ENCODE peak calls at places on chromosomes 3 and 15, in nine cellular contexts. F is kidney, R is WERI-Rb-1, G is uterus, N is colonic mucosa, H is heart left ventricle, B is endothelial cell of umbilical vein, P is tibial nerve, Q is RWPE2. E is an unnamed sample.

GRCh38 chr15:48972750-48973503 is 9.2 kb upstream of the SHC4 start:
- DNase-seq in B (no peak), H (no peak), G (no peak), N (no peak), R (no peak), F (no peak), P (no peak), Q (no peak), E (no peak)

GRCh38 chr3:17333446-17333845 is 409.0 kb downstream of the TBC1D5 start:
- DNase-seq in H (no peak), N (no peak), G (no peak), R (no peak), B (peak), P (no peak), F (no peak), Q (no peak), E (no peak)

GRCh38 chr3:39361252-39361927 is 21.8 kb upstream of the SLC25A38 start:
- DNase-seq in F (no peak), P (no peak), G (no peak), Q (no peak), R (no peak), H (no peak), B (no peak), N (no peak), E (no peak)

GRCh38 chr3:177453087-177453844 is 256.0 kb upstream of the TBL1XR1 start:
- DNase-seq in R (no peak), F (no peak), P (no peak), N (no peak), Q (no peak), H (no peak), B (no peak), G (no peak), E (no peak)

GRCh38 chr3:174125267-174125844 is 727.8 kb downstream of the NLGN1 start:
- DNase-seq in R (peak), G (no peak), B (peak), Q (no peak), N (no peak), F (no peak), P (no peak), H (no peak), E (no peak)

GRCh38 chr15:71231678-71232224 is 116.5 kb downstream of the THSD4 start:
- DNase-seq in F (no peak), B (no peak), R (no peak), G (peak), N (no peak), Q (no peak), H (no peak), P (no peak), E (no peak)

GRCh38 chr15:78979456-78980320 is 34.8 kb upstream of the CTSH start:
- DNase-seq in Q (no peak), P (no peak), G (peak), R (peak), F (no peak), H (no peak), B (peak), N (peak), E (peak)

GRCh38 chr3:118559286-118559685 is 475.4 kb downstream of the IGSF11 start:
- DNase-seq in P (no peak), N (no peak), F (no peak), H (no peak), Q (no peak), R (no peak), B (no peak), G (no peak), E (no peak)

GRCh38 chr15:77493324-77493907 is 72.7 kb downstream of the HMG20A start:
- DNase-seq in F (no peak), R (no peak), H (no peak), Q (no peak), N (no peak), B (peak), P (no peak), G (no peak), E (no peak)

GRCh38 chr15:81886080-81886479 is 159.7 kb downstream of the MEX3B start:
- DNase-seq in H (no peak), Q (no peak), B (no peak), P (no peak), N (no peak), F (no peak), G (no peak), R (no peak), E (no peak)

GRCh38 chr3:194584866-194585265 is 48.4 kb downstream of the TMEM44 start:
- DNase-seq in R (no peak), P (no peak), Q (no peak), B (peak), N (no peak), G (no peak), F (no peak), H (no peak), E (no peak)

GRCh38 chr15:26082833-26083174 is 219.7 kb upstream of the ATP10A start:
- DNase-seq in H (no peak), Q (no peak), R (peak), P (no peak), N (peak), G (no peak), B (no peak), F (no peak), E (no peak)

GRCh38 chr15:38853608-38854007 is 289.0 kb upstream of the RASGRP1 start:
- DNase-seq in R (peak), G (no peak), P (no peak), B (no peak), F (no peak), Q (no peak), N (no peak), H (no peak), E (no peak)

GRCh38 chr3:20406621-20407020 is 220.6 kb upstream of the SGO1 start:
- DNase-seq in R (peak), G (no peak), Q (no peak), F (no peak), N (no peak), B (no peak), H (no peak), P (no peak), E (no peak)

GRCh38 chr3:174232658-174233429 is 626.3 kb upstream of the NAALADL2 start:
- DNase-seq in P (no peak), N (no peak), H (no peak), B (no peak), Q (no peak), G (no peak), F (no peak), R (no peak), E (no peak)

GRCh38 chr3:47096955-47097354 is 67.0 kb downstream of the SETD2 start:
- DNase-seq in R (no peak), G (no peak), F (no peak), H (no peak), N (no peak), B (no peak), Q (no peak), P (no peak), E (no peak)

GRCh38 chr15:75073197-75073596 is 49.8 kb downstream of the PPCDC start:
- DNase-seq in B (no peak), F (peak), R (no peak), P (no peak), Q (no peak), H (no peak), G (no peak), N (no peak), E (no peak)

GRCh38 chr15:29708519-29708918 is 113.7 kb downstream of the TJP1 start:
- DNase-seq in Q (no peak), H (no peak), G (no peak), F (no peak), B (no peak), N (no peak), P (no peak), R (no peak), E (no peak)

GRCh38 chr3:30578479-30578878 is 27.9 kb upstream of the TGFBR2 start:
- DNase-seq in F (peak), Q (no peak), B (no peak), G (peak), R (no peak), P (no peak), N (peak), H (peak), E (peak)

GRCh38 chr15:31551323-31551722 is 224.7 kb downstream of the KLF13 start:
- DNase-seq in P (no peak), Q (no peak), N (no peak), H (no peak), B (no peak), G (no peak), R (no peak), F (no peak), E (no peak)

GRCh38 chr15:78127882-78128281 is 3.4 kb downstream of the CIB2 start:
- DNase-seq in Q (no peak), P (no peak), R (no peak), B (no peak), H (no peak), G (no peak), F (no peak), N (no peak), E (no peak)

GRCh38 chr3:168060317-168060716 is 35.4 kb downstream of the GOLIM4 start:
- DNase-seq in N (no peak), B (no peak), P (no peak), Q (no peak), R (no peak), G (no peak), F (no peak), H (no peak), E (no peak)

GRCh38 chr3:152969557-152970300 is 134.8 kb downstream of the P2RY1 start:
- DNase-seq in G (no peak), P (no peak), B (no peak), R (no peak), H (no peak), Q (no peak), F (no peak), N (no peak), E (no peak)

GRCh38 chr3:178966299-178967183 is 105.1 kb downstream of the ZMAT3 start:
- DNase-seq in H (no peak), N (no peak), F (no peak), G (no peak), Q (no peak), R (no peak), B (peak), P (no peak), E (no peak)

GRCh38 chr3:59573911-59574310 is 524.1 kb upstream of the CFAP20DC start:
- DNase-seq in F (no peak), P (peak), Q (no peak), B (no peak), H (no peak), N (peak), G (peak), R (no peak), E (peak)

GRCh38 chr3:186213946-186214345 is 105.1 kb upstream of the ETV5 start:
- DNase-seq in G (no peak), F (no peak), R (no peak), B (no peak), P (no peak), Q (no peak), H (no peak), N (no peak), E (no peak)

GRCh38 chr15:78604420-78604819 is 16.4 kb downstream of the CHRNA3 start:
- DNase-seq in G (no peak), R (no peak), H (no peak), F (no peak), B (no peak), N (no peak), P (no peak), Q (no peak), E (no peak)

GRCh38 chr3:141371882-141372281 is 3.6 kb downstream of the ZBTB38 start:
- DNase-seq in Q (no peak), N (no peak), B (no peak), R (no peak), H (no peak), G (no peak), P (no peak), F (no peak), E (no peak)

DNA sequence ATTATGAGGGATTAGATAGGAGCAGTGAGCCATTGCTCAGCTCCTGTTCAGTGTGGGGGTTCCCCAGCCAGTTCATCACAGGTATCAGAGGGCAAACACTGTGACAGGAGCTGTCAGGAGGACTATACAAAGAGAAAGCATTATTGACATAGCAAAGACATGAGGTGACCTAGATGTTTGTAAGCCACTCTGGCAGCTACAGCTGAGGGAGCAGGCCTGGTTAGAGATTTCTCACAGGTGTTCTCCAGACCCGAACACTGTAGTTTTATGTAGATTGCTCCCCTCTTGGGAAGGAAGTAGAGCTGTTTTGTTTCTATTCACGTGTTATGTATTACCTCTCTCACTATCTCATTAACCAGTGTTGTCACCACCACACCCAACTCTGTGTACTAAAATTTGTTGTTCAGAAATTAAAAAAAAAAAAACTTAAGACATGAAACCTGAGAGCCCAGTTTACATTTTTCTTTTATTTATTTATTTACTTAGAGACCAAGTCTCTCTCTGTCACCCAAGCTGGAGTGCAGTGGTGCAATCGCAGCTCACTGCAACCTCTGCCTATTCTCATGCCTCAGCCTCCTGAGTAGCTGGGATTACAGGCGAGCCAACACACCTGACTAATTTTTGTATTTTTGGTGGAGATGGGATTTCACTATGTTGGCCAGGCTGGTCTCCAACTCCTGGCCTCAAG is 123.7 kb downstream of the RBPMS2 start:
- DNase-seq in P (no peak), H (no peak), F (no peak), Q (no peak), N (no peak), B (no peak), R (peak), G (no peak), E (no peak)
- H3K27ac ChIP-seq in P (no peak), H (no peak), F (no peak), Q (no peak), N (no peak), B (no peak), R (no peak), G (no peak), E (no peak)

GRCh38 chr3:187368765-187369450 is 723 bp downstream of the RTP4 start:
- DNase-seq in B (no peak), F (no peak), G (no peak), N (no peak), Q (no peak), P (no peak), H (no peak), R (no peak), E (no peak)
- H3K27ac ChIP-seq in B (no peak), F (peak), G (peak), N (peak), Q (no peak), P (peak), H (peak), R (no peak), E (peak)

DNA sequence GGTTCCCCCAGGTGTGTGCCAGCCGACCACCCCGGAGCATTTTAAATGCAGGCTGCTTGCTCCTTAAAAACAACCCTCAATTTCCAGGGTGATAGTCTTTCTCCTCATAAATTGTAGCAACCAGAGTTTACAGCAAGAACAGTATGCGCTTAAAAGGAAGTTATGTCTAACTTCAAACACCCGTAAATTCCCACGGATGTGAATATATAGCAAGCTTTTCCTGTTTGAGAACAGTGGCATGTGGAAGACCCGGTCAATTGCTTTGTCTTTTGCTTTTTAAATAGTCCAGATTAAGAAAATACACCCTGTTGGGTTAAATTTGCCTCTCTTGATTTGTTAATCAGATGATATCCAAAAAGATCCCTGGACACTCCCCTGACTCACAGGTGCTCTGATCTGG is 20.8 kb downstream of the MRPS25 start:
- DNase-seq in F (no peak), R (no peak), Q (no peak), P (no peak), N (no peak), H (no peak), G (no peak), B (peak), E (no peak)
- H3K27ac ChIP-seq in F (no peak), R (no peak), Q (no peak), P (no peak), N (no peak), H (no peak), G (no peak), B (peak), E (no peak)

GRCh38 chr15:93965491-93965890 is 265.9 kb upstream of the MCTP2 start:
- DNase-seq in N (no peak), H (no peak), B (no peak), P (no peak), R (no peak), Q (no peak), G (no peak), F (no peak), E (no peak)

GRCh38 chr15:93973287-93973686 is 258.1 kb upstream of the MCTP2 start:
- DNase-seq in H (no peak), F (peak), Q (no peak), N (peak), R (no peak), P (peak), G (peak), B (no peak), E (no peak)

DNA sequence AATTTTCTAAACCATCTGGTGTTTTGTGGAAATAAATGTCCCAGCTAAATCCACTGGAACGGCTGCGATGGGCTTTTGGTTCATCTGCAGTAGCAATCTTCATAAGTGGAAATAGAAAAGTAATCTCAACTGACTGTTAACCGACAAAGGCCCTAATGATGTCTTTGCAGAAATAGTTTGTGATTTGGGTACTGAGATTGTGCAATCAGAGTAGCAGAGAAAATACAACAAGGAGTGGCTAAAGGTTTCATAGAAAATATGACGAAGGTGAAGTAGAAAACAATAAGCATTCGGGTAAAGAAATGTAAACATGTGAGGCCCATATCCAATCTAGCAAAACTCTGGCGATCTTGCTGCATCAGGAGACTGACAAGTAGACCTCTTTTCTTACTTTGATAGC is 262.6 kb upstream of the MCTP2 start:
- DNase-seq in G (no peak), P (no peak), Q (no peak), B (no peak), H (no peak), N (no peak), F (no peak), R (no peak), E (no peak)
- H3K27ac ChIP-seq in G (no peak), P (no peak), Q (no peak), B (no peak), H (no peak), N (no peak), F (no peak), R (no peak), E (no peak)

GRCh38 chr3:143362115-143362992 is 242.8 kb downstream of the CHST2 start:
- DNase-seq in Q (no peak), P (no peak), H (no peak), B (no peak), R (peak), G (no peak), F (no peak), N (no peak), E (no peak)
- H3K27ac ChIP-seq in Q (no peak), P (no peak), H (no peak), B (no peak), R (peak), G (no peak), F (no peak), N (no peak), E (no peak)

GRCh38 chr3:197293605-197294237 is 4.7 kb downstream of the DLG1 start:
- DNase-seq in B (no peak), N (no peak), Q (no peak), F (no peak), H (no peak), P (no peak), G (no peak), R (no peak), E (no peak)

GRCh38 chr3:197297020-197297419 is 1.4 kb downstream of the DLG1 start:
- DNase-seq in P (no peak), B (peak), F (no peak), R (no peak), G (no peak), N (peak), Q (no peak), H (no peak), E (no peak)

GRCh38 chr3:197289726-197290125 is 8.7 kb downstream of the DLG1 start:
- DNase-seq in N (no peak), G (no peak), B (no peak), H (no peak), R (no peak), F (no peak), P (no peak), Q (no peak), E (no peak)

GRCh38 chr3:197295871-197296270 is 2.5 kb downstream of the DLG1 start:
- DNase-seq in R (no peak), F (no peak), B (peak), H (no peak), G (no peak), N (no peak), P (no peak), Q (no peak), E (no peak)

GRCh38 chr3:197292083-197293042 is 6.0 kb downstream of the DLG1 start:
- DNase-seq in R (no peak), G (no peak), B (no peak), P (no peak), F (no peak), N (no peak), H (no peak), Q (no peak), E (no peak)
- H3K27ac ChIP-seq in R (no peak), G (no peak), B (no peak), P (no peak), F (no peak), N (no peak), H (no peak), Q (peak), E (no peak)

GRCh38 chr3:190303887-190304286 is 18.4 kb downstream of the CLDN1 start:
- DNase-seq in B (no peak), R (no peak), G (no peak), F (no peak), P (no peak), N (no peak), H (no peak), Q (no peak), E (no peak)

GRCh38 chr3:190305406-190305805 is 16.8 kb downstream of the CLDN1 start:
- DNase-seq in B (peak), N (no peak), Q (no peak), P (no peak), R (no peak), F (no peak), G (no peak), H (no peak), E (peak)

GRCh38 chr3:190301591-190301990 is 20.7 kb downstream of the CLDN1 start:
- DNase-seq in Q (no peak), G (no peak), N (no peak), B (peak), R (no peak), F (no peak), P (no peak), H (no peak), E (no peak)

GRCh38 chr3:190299969-190300368 is 22.3 kb downstream of the CLDN1 start:
- DNase-seq in F (no peak), B (no peak), G (no peak), P (no peak), R (no peak), H (no peak), N (no peak), Q (no peak), E (no peak)

GRCh38 chr3:190302209-190302885 is 19.9 kb downstream of the CLDN1 start:
- DNase-seq in R (no peak), Q (no peak), N (no peak), F (no peak), G (no peak), H (no peak), P (no peak), B (no peak), E (no peak)
- H3K27ac ChIP-seq in R (no peak), Q (peak), N (no peak), F (no peak), G (no peak), H (no peak), P (no peak), B (no peak), E (no peak)

GRCh38 chr15:40381818-40382529 is 547 bp upstream of the KNSTRN start:
- DNase-seq in R (no peak), Q (no peak), H (no peak), N (no peak), G (no peak), P (no peak), F (no peak), B (no peak), E (no peak)

GRCh38 chr15:40382580-40383456 is at the start of gene KNSTRN:
- DNase-seq in N (peak), G (peak), Q (peak), H (peak), R (peak), P (peak), B (peak), F (peak), E (peak)

GRCh38 chr15:40389824-40390595 is 7.5 kb downstream of the KNSTRN start:
- DNase-seq in H (no peak), R (no peak), F (no peak), P (no peak), G (no peak), N (no peak), Q (no peak), B (no peak), E (no peak)

GRCh38 chr15:40388941-40389823 is 6.7 kb downstream of the KNSTRN start:
- DNase-seq in G (no peak), Q (no peak), R (no peak), F (no peak), P (no peak), B (no peak), N (no peak), H (no peak), E (peak)

GRCh38 chr15:40386480-40386879 is 4.0 kb downstream of the KNSTRN start:
- DNase-seq in H (no peak), F (no peak), P (no peak), B (no peak), R (no peak), N (no peak), Q (no peak), G (no peak), E (no peak)
- H3K27ac ChIP-seq in H (no peak), F (no peak), P (no peak), B (no peak), R (no peak), N (no peak), Q (no peak), G (no peak), E (no peak)